ENCODE peak calls at places on chromosomes 5 and 9, in six cellular contexts. S is A549, Q is spleen, K is K562, J is GM23248, Y is tibial artery. W is an unnamed sample. For H3K4me1, the result is how much of the 10 kb centered on the place peaks cover.

GRCh38 chr9:21443849-21444625 is 3.8 kb downstream of the IFNA1 start:
- DNase-seq in S (no peak), Q (no peak), K (no peak), J (no peak), Y (no peak), W (no peak)

GRCh38 chr9:137953683-137954438 is 76.3 kb downstream of the CACNA1B start:
- DNase-seq in S (no peak), Q (no peak), K (no peak), J (no peak), Y (peak), W (no peak)

GRCh38 chr5:176870110-176870591 is 29.0 kb downstream of the HK3 start:
- DNase-seq in S (peak), Q (no peak), K (peak), J (peak), Y (no peak), W (no peak)

GRCh38 chr5:135489466-135490244 is 37.5 kb upstream of the TIFAB start:
- DNase-seq in S (no peak), Q (no peak), K (no peak), J (peak), Y (peak), W (no peak)

GRCh38 chr9:13140843-13141592 is 138.5 kb downstream of the MPDZ start:
- DNase-seq in S (no peak), Q (no peak), K (no peak), J (peak), Y (no peak), W (no peak)

GRCh38 chr9:109249615-109250014 is 71.2 kb downstream of the EPB41L4B start:
- DNase-seq in S (no peak), Q (no peak), K (no peak), J (no peak), Y (no peak), W (no peak)

GRCh38 chr5:115460476-115460875 is 84.1 kb downstream of the FEM1C start:
- DNase-seq in S (peak), Q (no peak), K (no peak), J (peak), Y (no peak), W (peak)

GRCh38 chr9:109033941-109034700 is 20.8 kb upstream of the CTNNAL1 start:
- DNase-seq in S (peak), Q (no peak), K (no peak), J (peak), Y (no peak), W (no peak)

GRCh38 chr5:14036514-14036913 is 92.0 kb upstream of the DNAH5 start:
- DNase-seq in S (peak), Q (no peak), K (no peak), J (peak), Y (no peak), W (no peak)

GRCh38 chr5:36414869-36415282 is 113.2 kb upstream of the RANBP3L start:
- DNase-seq in S (peak), Q (no peak), K (peak), J (peak), Y (no peak), W (no peak)

GRCh38 chr9:125912261-125912660 is 165.1 kb downstream of the PBX3 start:
- DNase-seq in S (no peak), Q (no peak), K (no peak), J (no peak), Y (no peak), W (no peak)

GRCh38 chr9:87622098-87622497 is 103.8 kb upstream of the CTSL start:
- DNase-seq in S (no peak), Q (no peak), K (no peak), J (no peak), Y (no peak), W (no peak)

GRCh38 chr9:77648458-77649108 is 461 bp upstream of the GNA14 start:
- DNase-seq in S (no peak), Q (peak), K (no peak), J (peak), Y (peak), W (peak)

GRCh38 chr5:120098902-120099301 is 365.2 kb upstream of the PRR16 start:
- DNase-seq in S (no peak), Q (no peak), K (no peak), J (no peak), Y (no peak), W (no peak)

GRCh38 chr9:93620881-93621820 is 44.8 kb downstream of the PHF2 start:
- DNase-seq in S (no peak), Q (no peak), K (no peak), J (no peak), Y (no peak), W (peak)

GRCh38 chr5:66041612-66042011 is 102.5 kb upstream of the SREK1 start:
- DNase-seq in S (no peak), Q (no peak), K (no peak), J (peak), Y (no peak), W (no peak)

GRCh38 chr5:67047180-67047579 is 149.4 kb downstream of the CD180 start:
- DNase-seq in S (no peak), Q (no peak), K (no peak), J (no peak), Y (peak), W (no peak)

GRCh38 chr5:73540192-73540591 is 25.2 kb downstream of the ANKRA2 start:
- DNase-seq in S (peak), Q (no peak), K (no peak), J (peak), Y (no peak), W (no peak)

GRCh38 chr5:56064984-56065383 is 70.2 kb upstream of the IL6ST start:
- DNase-seq in S (no peak), Q (no peak), K (no peak), J (peak), Y (no peak), W (no peak)

GRCh38 chr5:68249520-68249919 is 34.0 kb downstream of the PIK3R1 start:
- DNase-seq in S (no peak), Q (no peak), K (no peak), J (no peak), Y (no peak), W (no peak)

GRCh38 chr9:18707078-18707477 is 233.1 kb downstream of the ADAMTSL1 start:
- DNase-seq in S (no peak), Q (no peak), K (no peak), J (peak), Y (no peak), W (no peak)

GRCh38 chr9:78781681-78782080 is 484.8 kb downstream of the PSAT1 start:
- DNase-seq in S (peak), Q (no peak), K (no peak), J (peak), Y (no peak), W (no peak)

GRCh38 chr9:106072421-106072820 is 378.1 kb downstream of the TMEM38B start:
- DNase-seq in S (no peak), Q (no peak), K (no peak), J (no peak), Y (no peak), W (no peak)

GRCh38 chr5:151063136-151063544 is 17.7 kb downstream of the TNIP1 start:
- DNase-seq in S (peak), Q (peak), K (peak), J (peak), Y (no peak), W (no peak)

GRCh38 chr5:151058891-151059611 is 21.8 kb downstream of the TNIP1 start:
- DNase-seq in S (no peak), Q (peak), K (no peak), J (no peak), Y (no peak), W (no peak)

GRCh38 chr5:151058301-151058700 is 22.5 kb downstream of the TNIP1 start:
- DNase-seq in S (no peak), Q (no peak), K (no peak), J (no peak), Y (no peak), W (no peak)

GRCh38 chr5:151062405-151063135 is 18.3 kb downstream of the TNIP1 start:
- DNase-seq in S (no peak), Q (peak), K (no peak), J (no peak), Y (no peak), W (no peak)

GRCh38 chr5:151060742-151061141 is 20.1 kb downstream of the TNIP1 start:
- DNase-seq in S (no peak), Q (peak), K (no peak), J (no peak), Y (no peak), W (no peak)
- H3K4me1 ChIP-seq in S (half or more), Q (half or more), K (under half), J (under half), Y (half or more), W (half or more)

GRCh38 chr9:81666123-81666522 is 23.2 kb downstream of the TLE1 start:
- DNase-seq in S (peak), Q (no peak), K (no peak), J (no peak), Y (no peak), W (no peak)
- H3K27ac ChIP-seq in S (no peak), Q (no peak), K (no peak), J (no peak), Y (no peak), W (no peak)

DNA sequence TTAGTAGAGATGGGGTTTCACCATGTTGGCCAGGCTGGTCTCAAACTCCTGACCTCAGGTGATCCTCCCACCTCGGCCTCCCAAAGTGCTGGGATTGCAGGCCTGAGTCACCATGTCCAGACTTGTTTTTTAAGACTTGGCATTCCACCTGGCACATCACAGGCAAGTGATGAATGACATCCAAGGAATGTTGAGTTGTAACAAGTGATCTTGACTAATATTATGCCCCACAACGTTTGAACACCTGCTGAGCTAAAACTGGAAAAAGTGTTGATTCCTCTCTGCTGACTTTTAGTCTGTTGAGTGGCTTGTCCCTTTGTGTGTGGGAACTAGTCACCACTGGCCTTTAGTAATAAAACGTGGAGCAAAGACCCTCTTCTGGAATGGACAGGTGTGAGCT is 54.6 kb downstream of the SUB1 start:
- DNase-seq in S (peak), Q (no peak), K (no peak), J (no peak), Y (no peak), W (no peak)
- H3K4me1 ChIP-seq in S (under half), Q (under half), K (under half), J (under half), Y (under half), W (under half)

DNA sequence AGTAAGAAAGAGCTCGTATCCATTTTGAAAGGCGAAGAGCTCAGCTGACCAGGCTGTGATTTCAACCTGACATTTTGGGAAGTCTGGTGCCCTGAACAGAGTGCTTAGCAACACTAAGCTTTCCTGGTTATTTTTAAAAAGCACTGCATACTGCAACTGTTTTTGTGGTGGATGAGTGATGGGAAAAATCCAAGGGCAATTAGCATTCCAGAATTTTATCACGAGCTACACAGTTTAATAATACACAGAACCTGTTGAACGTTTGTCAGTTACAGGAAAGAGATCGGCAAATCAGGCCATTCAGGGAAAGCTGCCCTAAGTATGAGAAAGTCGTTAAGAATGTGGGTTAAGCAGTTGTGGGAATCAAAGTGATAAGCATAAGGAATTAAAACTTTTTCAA is 25.9 kb downstream of the PUM3 start:
- DNase-seq in S (no peak), Q (no peak), K (no peak), J (peak), Y (no peak), W (no peak)
- H3K27ac ChIP-seq in S (peak), Q (peak), K (no peak), J (peak), Y (peak), W (peak)

GRCh38 chr9:71752928-71753327 is 15.4 kb downstream of the CEMIP2 start:
- DNase-seq in S (no peak), Q (no peak), K (no peak), J (no peak), Y (no peak), W (no peak)
- H3K4me1 ChIP-seq in S (half or more), Q (under half), K (under half), J (under half), Y (under half), W (under half)

DNA sequence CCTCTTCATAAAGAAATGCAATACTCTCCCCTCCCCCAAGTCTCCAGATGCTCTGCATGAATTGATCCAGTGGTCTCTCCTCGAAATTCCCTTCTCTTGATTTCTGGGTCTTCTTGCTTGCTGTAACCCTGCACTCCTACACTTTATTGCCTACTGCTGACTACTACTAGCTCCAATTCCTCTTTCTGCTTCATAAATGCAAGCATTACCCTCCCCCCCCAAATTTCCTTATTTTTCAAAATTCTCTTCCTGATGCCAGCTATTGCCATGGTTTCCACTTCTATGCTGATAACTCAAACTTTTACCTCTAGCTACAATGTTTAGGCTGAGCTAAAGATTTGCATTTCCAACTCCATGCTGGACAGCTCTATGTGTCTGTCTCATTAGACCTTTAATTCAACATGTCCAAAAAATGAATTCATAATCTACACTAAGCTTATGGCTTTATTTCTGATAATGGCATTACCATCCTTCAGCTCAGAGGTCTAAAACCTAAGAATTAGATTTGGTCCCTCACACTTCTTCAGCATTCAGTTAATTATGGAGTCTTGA is 1.4 kb downstream of the ZBTB26 start:
- DNase-seq in S (no peak), Q (no peak), K (no peak), J (no peak), Y (no peak), W (no peak)
- H3K27ac ChIP-seq in S (no peak), Q (no peak), K (no peak), J (no peak), Y (no peak), W (no peak)

GRCh38 chr5:151081426-151082273 is 816 bp upstream of the TNIP1 start:
- DNase-seq in S (no peak), Q (peak), K (no peak), J (peak), Y (no peak), W (no peak)
- H3K4me1 ChIP-seq in S (half or more), Q (half or more), K (under half), J (under half), Y (half or more), W (under half)

GRCh38 chr5:150618588-150619281 is 21.7 kb upstream of the SYNPO start:
- DNase-seq in S (no peak), Q (no peak), K (no peak), J (no peak), Y (peak), W (no peak)
- H3K27ac ChIP-seq in S (no peak), Q (peak), K (no peak), J (peak), Y (peak), W (peak)

DNA sequence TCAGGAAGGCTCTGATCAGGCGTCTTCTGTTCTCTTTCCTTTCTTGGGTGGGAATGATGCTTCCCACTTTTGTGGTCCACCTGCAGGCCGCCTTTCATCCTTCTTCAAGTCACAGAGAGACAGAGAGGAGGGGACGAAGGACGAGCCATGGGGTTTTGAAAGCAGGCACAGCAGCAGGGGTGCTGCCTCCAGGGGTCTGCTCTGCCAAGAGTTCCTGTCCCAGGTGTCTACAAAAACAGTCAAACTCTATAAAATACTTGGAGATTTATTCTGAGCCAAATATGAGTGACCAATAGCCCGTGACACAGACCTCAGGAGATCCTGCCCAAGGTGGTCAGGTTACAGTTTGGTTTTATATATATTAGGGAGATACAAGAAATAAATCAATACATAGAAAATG is 34.5 kb upstream of the LCP2 start:
- DNase-seq in S (no peak), Q (no peak), K (no peak), J (no peak), Y (no peak), W (no peak)
- H3K4me1 ChIP-seq in S (under half), Q (half or more), K (under half), J (under half), Y (under half), W (under half)

GRCh38 chr5:91369480-91369879 is 13.6 kb downstream of the ARRDC3 start:
- DNase-seq in S (no peak), Q (no peak), K (no peak), J (no peak), Y (no peak), W (no peak)
- H3K27ac ChIP-seq in S (no peak), Q (no peak), K (no peak), J (no peak), Y (no peak), W (no peak)